ENCODE peak calls at places on chromosomes 13 and 19, in four cellular contexts. E is ureter, Z is cardiac fibroblast, N is kidney tubule cell. A is an unnamed sample.
A peak's percentile ranks its signal among the peaks of the same experiment; 100 is the strongest.

GRCh38 chr13:73056054-73056962 is 2.5 kb upstream of the KLF5 start:
- DNase-seq in N (peak; percentile 94), Z (peak; percentile 88), E (no peak), A (peak; percentile 85)

GRCh38 chr13:47897411-47898050 is 103.5 kb downstream of the SUCLA2 start:
- DNase-seq in E (no peak), Z (peak; percentile 17), N (peak; percentile 59), A (peak; percentile 49)

GRCh38 chr13:100361504-100361903 is 227.1 kb downstream of the GGACT start:
- DNase-seq in E (no peak), Z (no peak), N (no peak), A (peak; percentile 42)

GRCh38 chr19:18086590-18087138 is at the start of gene IL12RB1:
- DNase-seq in E (no peak), N (no peak), Z (no peak), A (no peak)

GRCh38 chr13:77014906-77015685 is 11.9 kb downstream of the FBXL3 start:
- DNase-seq in E (no peak), Z (no peak), N (no peak), A (no peak)

GRCh38 chr19:38173324-38174041 is 50.5 kb downstream of the DPF1 start:
- DNase-seq in E (no peak), Z (peak; percentile 13), N (peak; percentile 49), A (peak; percentile 86)

GRCh38 chr13:38566526-38566925 is 120.4 kb upstream of the FREM2 start:
- DNase-seq in E (no peak), Z (peak; percentile 1), N (no peak), A (no peak)

GRCh38 chr19:6521718-6522646 is 8.8 kb upstream of the TNFSF9 start:
- DNase-seq in E (no peak), N (peak; percentile 95), Z (no peak), A (no peak)

GRCh38 chr19:54364775-54365257 is at the start of gene LAIR1:
- DNase-seq in Z (no peak), N (no peak), E (no peak), A (no peak)

GRCh38 chr13:91193358-91193757 is 154.1 kb upstream of the MIR17HG start:
- DNase-seq in Z (no peak), N (no peak), E (no peak), A (no peak)